ENCODE peak calls at places on chromosome 10, in five cellular contexts. One of them, this sample, is unnamed.

GRCh38 chr10:26503911-26504310 is 65.8 kb downstream of the APBB1IP start:
- DNase-seq in mesenchymal stem cell: no peak
- DNase-seq in H9: peak
- DNase-seq in neuronal stem cell: no peak
- DNase-seq in trophoblast cell: peak
- DNase-seq in this sample: no peak

GRCh38 chr10:27745719-27746363 is at the start of gene MKX:
- DNase-seq in mesenchymal stem cell: peak
- DNase-seq in H9: peak
- DNase-seq in neuronal stem cell: peak
- DNase-seq in trophoblast cell: peak
- DNase-seq in this sample: peak

GRCh38 chr10:22570234-22570633 is 144.1 kb downstream of the PIP4K2A start:
- DNase-seq in mesenchymal stem cell: no peak
- DNase-seq in H9: no peak
- DNase-seq in neuronal stem cell: no peak
- DNase-seq in trophoblast cell: no peak
- DNase-seq in this sample: no peak

GRCh38 chr10:5528989-5529701 is 4.4 kb downstream of the CALML3 start:
- DNase-seq in mesenchymal stem cell: no peak
- DNase-seq in H9: peak
- DNase-seq in neuronal stem cell: no peak
- DNase-seq in trophoblast cell: no peak
- DNase-seq in this sample: no peak

GRCh38 chr10:32367793-32368453 is 21.0 kb upstream of the EPC1 start:
- DNase-seq in mesenchymal stem cell: peak
- DNase-seq in H9: peak
- DNase-seq in neuronal stem cell: no peak
- DNase-seq in trophoblast cell: peak
- DNase-seq in this sample: peak

GRCh38 chr10:110003524-110003885 is 4.3 kb upstream of the ADD3 start:
- DNase-seq in mesenchymal stem cell: no peak
- DNase-seq in H9: no peak
- DNase-seq in neuronal stem cell: no peak
- DNase-seq in trophoblast cell: no peak
- DNase-seq in this sample: no peak

GRCh38 chr10:88228130-88228529 is 355.0 kb downstream of the RNLS start:
- DNase-seq in mesenchymal stem cell: no peak
- DNase-seq in H9: no peak
- DNase-seq in neuronal stem cell: no peak
- DNase-seq in trophoblast cell: no peak
- DNase-seq in this sample: no peak

GRCh38 chr10:132975976-132976682 is 33.8 kb upstream of the CFAP46 start:
- DNase-seq in mesenchymal stem cell: no peak
- DNase-seq in H9: no peak
- DNase-seq in neuronal stem cell: no peak
- DNase-seq in trophoblast cell: no peak
- DNase-seq in this sample: no peak

GRCh38 chr10:33038672-33039071 is 80.6 kb upstream of the ITGB1 start:
- DNase-seq in mesenchymal stem cell: no peak
- DNase-seq in H9: no peak
- DNase-seq in neuronal stem cell: no peak
- DNase-seq in trophoblast cell: no peak
- DNase-seq in this sample: no peak

GRCh38 chr10:23981520-23982309 is 227.2 kb upstream of the KIAA1217 start:
- DNase-seq in mesenchymal stem cell: no peak
- DNase-seq in H9: no peak
- DNase-seq in neuronal stem cell: no peak
- DNase-seq in trophoblast cell: no peak
- DNase-seq in this sample: no peak

GRCh38 chr10:109987413-109987812 is 20.4 kb upstream of the ADD3 start:
- DNase-seq in mesenchymal stem cell: peak
- DNase-seq in H9: no peak
- DNase-seq in neuronal stem cell: no peak
- DNase-seq in trophoblast cell: no peak
- DNase-seq in this sample: no peak

GRCh38 chr10:73577788-73578187 is 13.4 kb downstream of the USP54 start:
- DNase-seq in mesenchymal stem cell: no peak
- DNase-seq in H9: no peak
- DNase-seq in neuronal stem cell: no peak
- DNase-seq in trophoblast cell: peak
- DNase-seq in this sample: no peak

GRCh38 chr10:129962558-129963075 is 1.5 kb downstream of the EBF3 start:
- DNase-seq in mesenchymal stem cell: no peak
- DNase-seq in H9: no peak
- DNase-seq in neuronal stem cell: no peak
- DNase-seq in trophoblast cell: no peak
- DNase-seq in this sample: no peak

GRCh38 chr10:62456611-62457101 is 82.5 kb downstream of the ZNF365 start:
- DNase-seq in mesenchymal stem cell: no peak
- DNase-seq in H9: no peak
- DNase-seq in neuronal stem cell: no peak
- DNase-seq in trophoblast cell: no peak
- DNase-seq in this sample: no peak

GRCh38 chr10:13354783-13355182 is 6.7 kb upstream of the SEPHS1 start:
- DNase-seq in mesenchymal stem cell: no peak
- DNase-seq in H9: no peak
- DNase-seq in neuronal stem cell: no peak
- DNase-seq in trophoblast cell: no peak
- DNase-seq in this sample: no peak

GRCh38 chr10:31836569-31837406 is 91.8 kb downstream of the ARHGAP12 start:
- DNase-seq in mesenchymal stem cell: peak
- DNase-seq in H9: peak
- DNase-seq in neuronal stem cell: peak
- DNase-seq in trophoblast cell: peak
- DNase-seq in this sample: no peak

GRCh38 chr10:52940921-52941320 is 168.3 kb upstream of the MBL2 start:
- DNase-seq in mesenchymal stem cell: no peak
- DNase-seq in H9: no peak
- DNase-seq in neuronal stem cell: no peak
- DNase-seq in trophoblast cell: no peak
- DNase-seq in this sample: no peak

GRCh38 chr10:74094231-74094630 is 56.4 kb downstream of the AP3M1 start:
- DNase-seq in mesenchymal stem cell: no peak
- DNase-seq in H9: no peak
- DNase-seq in neuronal stem cell: no peak
- DNase-seq in trophoblast cell: peak
- DNase-seq in this sample: no peak

GRCh38 chr10:95881316-95881715 is 26.5 kb upstream of the CC2D2B start:
- DNase-seq in mesenchymal stem cell: no peak
- DNase-seq in H9: no peak
- DNase-seq in neuronal stem cell: no peak
- DNase-seq in trophoblast cell: no peak
- DNase-seq in this sample: no peak

GRCh38 chr10:112950714-112951348 is 784 bp downstream of the TCF7L2 start:
- DNase-seq in mesenchymal stem cell: peak
- DNase-seq in H9: no peak
- DNase-seq in neuronal stem cell: no peak
- DNase-seq in trophoblast cell: peak
- DNase-seq in this sample: no peak

GRCh38 chr10:62459500-62459899 is 85.3 kb downstream of the ZNF365 start:
- DNase-seq in mesenchymal stem cell: no peak
- DNase-seq in H9: no peak
- DNase-seq in neuronal stem cell: no peak
- DNase-seq in trophoblast cell: no peak
- DNase-seq in this sample: no peak

GRCh38 chr10:9634466-9634865 is 1383.2 kb upstream of the CELF2 start:
- DNase-seq in mesenchymal stem cell: peak
- DNase-seq in H9: no peak
- DNase-seq in neuronal stem cell: no peak
- DNase-seq in trophoblast cell: no peak
- DNase-seq in this sample: no peak

GRCh38 chr10:113329121-113329596 is 223.7 kb upstream of the HABP2 start:
- DNase-seq in mesenchymal stem cell: peak
- DNase-seq in H9: no peak
- DNase-seq in neuronal stem cell: no peak
- DNase-seq in trophoblast cell: peak
- DNase-seq in this sample: no peak

GRCh38 chr10:6141296-6142151 is 52.7 kb downstream of the RBM17 start:
- DNase-seq in mesenchymal stem cell: peak
- DNase-seq in H9: no peak
- DNase-seq in neuronal stem cell: no peak
- DNase-seq in trophoblast cell: no peak
- DNase-seq in this sample: no peak

GRCh38 chr10:119024882-119025281 is 4.6 kb upstream of the NANOS1 start:
- DNase-seq in mesenchymal stem cell: no peak
- DNase-seq in H9: no peak
- DNase-seq in neuronal stem cell: no peak
- DNase-seq in trophoblast cell: peak
- DNase-seq in this sample: no peak

GRCh38 chr10:110226555-110226925 is 19.1 kb downstream of the MXI1 start:
- DNase-seq in mesenchymal stem cell: peak
- DNase-seq in H9: peak
- DNase-seq in neuronal stem cell: peak
- DNase-seq in trophoblast cell: peak
- DNase-seq in this sample: no peak

GRCh38 chr10:90274721-90275468 is 573.5 kb downstream of the KIF20B start:
- DNase-seq in mesenchymal stem cell: no peak
- DNase-seq in H9: no peak
- DNase-seq in neuronal stem cell: no peak
- DNase-seq in trophoblast cell: no peak
- DNase-seq in this sample: no peak

GRCh38 chr10:71217266-71218045 is 5.1 kb downstream of the UNC5B start:
- DNase-seq in mesenchymal stem cell: peak
- DNase-seq in H9: peak
- DNase-seq in neuronal stem cell: no peak
- DNase-seq in trophoblast cell: no peak
- DNase-seq in this sample: no peak

DNA sequence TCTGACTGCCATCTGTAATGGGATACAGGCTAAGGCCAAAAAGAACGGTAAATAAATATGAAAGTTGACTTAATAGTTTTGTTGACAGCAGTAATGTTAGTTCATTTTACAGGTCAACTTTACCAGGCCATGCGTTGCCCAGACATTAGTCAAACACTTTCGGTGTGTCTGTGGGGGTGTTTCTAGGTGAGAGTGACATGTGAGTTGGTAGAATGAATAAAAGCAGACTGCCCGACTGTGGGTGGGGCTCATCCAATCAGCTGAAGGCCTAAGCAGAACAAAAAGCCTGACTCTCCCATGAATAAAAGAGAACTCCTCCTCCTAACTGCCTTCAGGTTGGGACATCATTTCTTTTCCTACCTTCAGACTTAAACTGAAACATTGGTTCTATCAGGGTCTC is 132.3 kb downstream of the MTPAP start:
- DNase-seq in mesenchymal stem cell: no peak
- DNase-seq in H9: no peak
- DNase-seq in neuronal stem cell: no peak
- DNase-seq in trophoblast cell: no peak
- DNase-seq in this sample: no peak
- H2BK12ac ChIP-seq in mesenchymal stem cell: no peak
- H2BK12ac ChIP-seq in H9: no peak
- H2BK12ac ChIP-seq in neuronal stem cell: no peak
- H2BK12ac ChIP-seq in trophoblast cell: no peak
- H2BK12ac ChIP-seq in this sample: no peak

DNA sequence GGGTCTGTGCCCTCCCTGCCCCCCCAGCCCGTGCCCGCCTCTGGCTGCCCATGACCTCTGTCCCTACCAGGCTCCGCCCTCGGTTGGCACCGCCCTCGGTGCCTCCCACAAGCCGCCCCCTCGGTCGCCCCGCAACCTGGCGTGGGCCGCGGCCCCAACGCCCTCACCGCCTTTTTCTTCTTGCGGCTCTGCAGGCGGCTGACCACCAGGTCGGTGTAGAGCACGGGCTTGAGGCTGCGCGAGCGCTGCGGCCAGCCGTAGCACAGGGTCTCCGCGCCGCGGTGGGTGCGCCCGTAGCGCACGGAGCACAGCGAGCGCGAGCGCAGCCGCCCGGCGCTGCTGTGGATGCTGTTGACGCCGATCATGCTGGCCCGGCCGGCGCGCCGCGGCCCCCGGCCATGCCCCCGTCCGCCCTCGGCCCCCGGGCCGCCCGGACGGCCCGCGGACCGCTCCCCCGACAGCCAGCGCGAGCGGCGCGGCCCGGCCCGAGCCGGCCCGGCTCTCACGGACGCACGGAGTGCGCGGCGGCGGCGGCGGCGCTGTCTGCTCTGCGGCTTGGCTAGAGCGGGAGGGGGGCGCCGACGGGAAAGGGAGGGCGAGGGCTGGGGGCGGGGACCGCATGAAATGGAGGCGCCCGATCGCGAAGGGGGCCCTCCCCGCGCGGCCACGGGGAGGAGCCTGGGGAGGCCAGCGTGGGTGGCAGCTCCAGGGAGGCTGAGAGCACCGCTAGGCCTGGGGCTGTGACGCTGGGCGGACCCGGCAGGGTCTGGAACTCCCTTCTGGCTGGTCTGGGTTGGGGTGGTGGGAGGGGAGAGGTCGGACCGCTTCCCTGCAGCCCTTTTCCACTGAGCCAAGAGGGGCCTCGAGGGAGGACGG is 9.6 kb downstream of the PSD start:
- DNase-seq in mesenchymal stem cell: peak
- DNase-seq in H9: no peak
- DNase-seq in neuronal stem cell: no peak
- DNase-seq in trophoblast cell: no peak
- DNase-seq in this sample: no peak
- H2BK12ac ChIP-seq in mesenchymal stem cell: no peak
- H2BK12ac ChIP-seq in H9: no peak
- H2BK12ac ChIP-seq in neuronal stem cell: no peak
- H2BK12ac ChIP-seq in trophoblast cell: no peak
- H2BK12ac ChIP-seq in this sample: peak

DNA sequence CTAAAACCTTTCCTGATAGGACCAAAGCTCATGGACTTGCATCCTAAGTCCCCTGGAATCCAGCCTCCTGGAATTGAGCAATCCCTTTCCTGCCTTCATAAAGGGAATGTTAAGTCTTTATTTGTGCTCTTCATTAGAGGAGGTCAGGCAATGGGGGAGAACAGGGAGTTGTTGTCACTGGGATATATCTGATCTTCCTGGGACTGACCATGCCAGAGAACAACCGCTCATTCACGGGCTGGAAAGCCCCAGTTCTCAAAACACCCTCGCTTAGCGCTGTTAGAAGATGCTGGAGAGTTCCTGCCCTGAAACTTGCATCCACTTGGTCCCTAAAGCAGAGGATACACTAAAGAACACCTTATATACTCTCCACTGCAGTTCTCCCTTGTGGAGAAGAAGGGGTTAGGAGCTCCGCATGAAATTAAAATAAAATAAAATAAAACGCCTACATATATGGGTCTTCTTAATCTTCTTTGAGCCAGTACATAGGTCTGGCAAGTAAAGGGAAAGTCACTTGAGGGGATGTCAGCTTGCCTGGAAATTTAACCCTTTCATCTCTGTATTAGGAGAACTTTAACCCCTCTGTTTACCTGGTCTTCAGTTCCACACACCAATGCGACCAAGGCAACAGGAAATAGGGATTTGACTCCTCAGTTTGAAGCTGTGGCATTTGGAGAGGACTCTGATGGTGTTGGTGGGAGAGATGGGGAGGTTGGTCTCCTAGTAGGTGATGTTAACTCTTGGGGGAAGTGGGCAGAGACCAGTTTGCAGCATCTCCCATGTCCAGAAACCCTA is 1.2 kb downstream of the SORCS1 start:
- DNase-seq in mesenchymal stem cell: no peak
- DNase-seq in H9: no peak
- DNase-seq in neuronal stem cell: peak
- DNase-seq in trophoblast cell: no peak
- DNase-seq in this sample: no peak
- H2BK12ac ChIP-seq in mesenchymal stem cell: no peak
- H2BK12ac ChIP-seq in H9: no peak
- H2BK12ac ChIP-seq in neuronal stem cell: no peak
- H2BK12ac ChIP-seq in trophoblast cell: no peak
- H2BK12ac ChIP-seq in this sample: no peak

GRCh38 chr10:86179961-86180360 is 186.6 kb downstream of the GRID1 start:
- DNase-seq in mesenchymal stem cell: no peak
- DNase-seq in H9: no peak
- DNase-seq in neuronal stem cell: no peak
- DNase-seq in trophoblast cell: no peak
- DNase-seq in this sample: no peak
- H2BK12ac ChIP-seq in mesenchymal stem cell: no peak
- H2BK12ac ChIP-seq in H9: no peak
- H2BK12ac ChIP-seq in neuronal stem cell: no peak
- H2BK12ac ChIP-seq in trophoblast cell: no peak
- H2BK12ac ChIP-seq in this sample: no peak

This sample was measured in H1.